ENCODE peak calls at places on chromosomes 2 and 18, in six cellular contexts. One of them, this sample, is unnamed. For H3K9me3, the result is how much of the 10 kb centered on the place peaks cover.

GRCh38 chr18:75797046-75797445 is 369.5 kb upstream of the SMIM21 start:
- DNase-seq in mucosa of descending colon: no peak
- DNase-seq in GM23248: no peak
- DNase-seq in psoas muscle: no peak
- DNase-seq in IMR-90: no peak
- DNase-seq in lower lobe of right lung: no peak
- DNase-seq in this sample: no peak

GRCh38 chr2:26588576-26588975 is 52.6 kb downstream of the CIB4 start:
- DNase-seq in mucosa of descending colon: no peak
- DNase-seq in GM23248: no peak
- DNase-seq in psoas muscle: peak
- DNase-seq in IMR-90: no peak
- DNase-seq in lower lobe of right lung: no peak
- DNase-seq in this sample: no peak

GRCh38 chr2:46915281-46915810 is at the start of gene MCFD2:
- DNase-seq in mucosa of descending colon: no peak
- DNase-seq in GM23248: peak
- DNase-seq in psoas muscle: no peak
- DNase-seq in IMR-90: no peak
- DNase-seq in lower lobe of right lung: peak
- DNase-seq in this sample: no peak

GRCh38 chr2:206603269-206603668 is 39.0 kb upstream of the FAM237A start:
- DNase-seq in mucosa of descending colon: no peak
- DNase-seq in GM23248: no peak
- DNase-seq in psoas muscle: no peak
- DNase-seq in IMR-90: no peak
- DNase-seq in lower lobe of right lung: no peak
- DNase-seq in this sample: no peak

GRCh38 chr2:152468832-152469692 is 134.1 kb downstream of the FMNL2 start:
- DNase-seq in mucosa of descending colon: no peak
- DNase-seq in GM23248: no peak
- DNase-seq in psoas muscle: no peak
- DNase-seq in IMR-90: peak
- DNase-seq in lower lobe of right lung: no peak
- DNase-seq in this sample: no peak

GRCh38 chr2:12488365-12488972 is 228.3 kb upstream of the TRIB2 start:
- DNase-seq in mucosa of descending colon: no peak
- DNase-seq in GM23248: no peak
- DNase-seq in psoas muscle: no peak
- DNase-seq in IMR-90: no peak
- DNase-seq in lower lobe of right lung: no peak
- DNase-seq in this sample: no peak

GRCh38 chr2:203427061-203427460 is 98.9 kb downstream of the ABI2 start:
- DNase-seq in mucosa of descending colon: no peak
- DNase-seq in GM23248: peak
- DNase-seq in psoas muscle: no peak
- DNase-seq in IMR-90: peak
- DNase-seq in lower lobe of right lung: no peak
- DNase-seq in this sample: no peak

GRCh38 chr2:133044556-133044955 is 374.6 kb upstream of the LYPD1 start:
- DNase-seq in mucosa of descending colon: no peak
- DNase-seq in GM23248: no peak
- DNase-seq in psoas muscle: no peak
- DNase-seq in IMR-90: no peak
- DNase-seq in lower lobe of right lung: no peak
- DNase-seq in this sample: no peak

GRCh38 chr2:201660293-201660895 is 17.1 kb upstream of the TMEM237 start:
- DNase-seq in mucosa of descending colon: no peak
- DNase-seq in GM23248: no peak
- DNase-seq in psoas muscle: no peak
- DNase-seq in IMR-90: no peak
- DNase-seq in lower lobe of right lung: no peak
- DNase-seq in this sample: no peak

GRCh38 chr2:157825885-157826284 is 50.2 kb downstream of the ACVR1 start:
- DNase-seq in mucosa of descending colon: no peak
- DNase-seq in GM23248: peak
- DNase-seq in psoas muscle: peak
- DNase-seq in IMR-90: peak
- DNase-seq in lower lobe of right lung: peak
- DNase-seq in this sample: no peak

GRCh38 chr2:170744248-170745002 is 25.8 kb upstream of the ERICH2 start:
- DNase-seq in mucosa of descending colon: no peak
- DNase-seq in GM23248: no peak
- DNase-seq in psoas muscle: no peak
- DNase-seq in IMR-90: no peak
- DNase-seq in lower lobe of right lung: peak
- DNase-seq in this sample: no peak

GRCh38 chr2:16334886-16335605 is 330.6 kb downstream of the CYRIA start:
- DNase-seq in mucosa of descending colon: no peak
- DNase-seq in GM23248: no peak
- DNase-seq in psoas muscle: no peak
- DNase-seq in IMR-90: no peak
- DNase-seq in lower lobe of right lung: no peak
- DNase-seq in this sample: no peak

GRCh38 chr18:9946831-9947230 is 33.0 kb downstream of the VAPA start:
- DNase-seq in mucosa of descending colon: no peak
- DNase-seq in GM23248: peak
- DNase-seq in psoas muscle: no peak
- DNase-seq in IMR-90: peak
- DNase-seq in lower lobe of right lung: no peak
- DNase-seq in this sample: no peak

GRCh38 chr2:180979935-180980184 is 545 bp upstream of the UBE2E3 start:
- DNase-seq in mucosa of descending colon: no peak
- DNase-seq in GM23248: no peak
- DNase-seq in psoas muscle: no peak
- DNase-seq in IMR-90: peak
- DNase-seq in lower lobe of right lung: no peak
- DNase-seq in this sample: no peak

GRCh38 chr18:5339202-5339834 is 43.8 kb upstream of the ZBTB14 start:
- DNase-seq in mucosa of descending colon: no peak
- DNase-seq in GM23248: no peak
- DNase-seq in psoas muscle: no peak
- DNase-seq in IMR-90: no peak
- DNase-seq in lower lobe of right lung: no peak
- DNase-seq in this sample: no peak

GRCh38 chr2:110638976-110639695 is 38.7 kb downstream of the BUB1 start:
- DNase-seq in mucosa of descending colon: no peak
- DNase-seq in GM23248: no peak
- DNase-seq in psoas muscle: no peak
- DNase-seq in IMR-90: no peak
- DNase-seq in lower lobe of right lung: no peak
- DNase-seq in this sample: no peak

GRCh38 chr2:113896791-113897190 is 6.9 kb downstream of the ACTR3 start:
- DNase-seq in mucosa of descending colon: no peak
- DNase-seq in GM23248: peak
- DNase-seq in psoas muscle: no peak
- DNase-seq in IMR-90: peak
- DNase-seq in lower lobe of right lung: no peak
- DNase-seq in this sample: no peak

GRCh38 chr2:101196220-101196661 is 45.1 kb upstream of the TBC1D8 start:
- DNase-seq in mucosa of descending colon: no peak
- DNase-seq in GM23248: no peak
- DNase-seq in psoas muscle: no peak
- DNase-seq in IMR-90: no peak
- DNase-seq in lower lobe of right lung: no peak
- DNase-seq in this sample: no peak

GRCh38 chr2:136538489-136538888 is 226.9 kb upstream of the THSD7B start:
- DNase-seq in mucosa of descending colon: no peak
- DNase-seq in GM23248: no peak
- DNase-seq in psoas muscle: no peak
- DNase-seq in IMR-90: no peak
- DNase-seq in lower lobe of right lung: no peak
- DNase-seq in this sample: no peak

GRCh38 chr18:74083071-74083954 is 64.3 kb downstream of the FBXO15 start:
- DNase-seq in mucosa of descending colon: no peak
- DNase-seq in GM23248: no peak
- DNase-seq in psoas muscle: no peak
- DNase-seq in IMR-90: no peak
- DNase-seq in lower lobe of right lung: no peak
- DNase-seq in this sample: no peak

GRCh38 chr18:50696436-50696835 is 123.4 kb downstream of the MRO start:
- DNase-seq in mucosa of descending colon: no peak
- DNase-seq in GM23248: no peak
- DNase-seq in psoas muscle: no peak
- DNase-seq in IMR-90: no peak
- DNase-seq in lower lobe of right lung: no peak
- DNase-seq in this sample: no peak

GRCh38 chr2:24008672-24009366 is 1.1 kb upstream of the MFSD2B start:
- DNase-seq in mucosa of descending colon: no peak
- DNase-seq in GM23248: no peak
- DNase-seq in psoas muscle: no peak
- DNase-seq in IMR-90: no peak
- DNase-seq in lower lobe of right lung: no peak
- DNase-seq in this sample: no peak

GRCh38 chr2:189679224-189679623 is 4.8 kb downstream of the ANKAR start:
- DNase-seq in mucosa of descending colon: no peak
- DNase-seq in GM23248: no peak
- DNase-seq in psoas muscle: no peak
- DNase-seq in IMR-90: peak
- DNase-seq in lower lobe of right lung: no peak
- DNase-seq in this sample: no peak

GRCh38 chr2:220192994-220193753 is 565.7 kb downstream of the SLC4A3 start:
- DNase-seq in mucosa of descending colon: no peak
- DNase-seq in GM23248: no peak
- DNase-seq in psoas muscle: no peak
- DNase-seq in IMR-90: peak
- DNase-seq in lower lobe of right lung: no peak
- DNase-seq in this sample: no peak

GRCh38 chr2:42192642-42193566 is 23.8 kb downstream of the EML4 start:
- DNase-seq in mucosa of descending colon: no peak
- DNase-seq in GM23248: no peak
- DNase-seq in psoas muscle: no peak
- DNase-seq in IMR-90: no peak
- DNase-seq in lower lobe of right lung: no peak
- DNase-seq in this sample: no peak

GRCh38 chr2:80126596-80127189 is 177.9 kb downstream of the LRRTM1 start:
- DNase-seq in mucosa of descending colon: no peak
- DNase-seq in GM23248: peak
- DNase-seq in psoas muscle: no peak
- DNase-seq in IMR-90: peak
- DNase-seq in lower lobe of right lung: no peak
- DNase-seq in this sample: no peak

GRCh38 chr2:199692489-199692888 is 158.5 kb downstream of the FTCDNL1 start:
- DNase-seq in mucosa of descending colon: no peak
- DNase-seq in GM23248: no peak
- DNase-seq in psoas muscle: no peak
- DNase-seq in IMR-90: no peak
- DNase-seq in lower lobe of right lung: no peak
- DNase-seq in this sample: no peak

GRCh38 chr18:65057439-65058083 is 693.3 kb upstream of the CDH7 start:
- DNase-seq in mucosa of descending colon: no peak
- DNase-seq in GM23248: no peak
- DNase-seq in psoas muscle: no peak
- DNase-seq in IMR-90: no peak
- DNase-seq in lower lobe of right lung: no peak
- DNase-seq in this sample: no peak

GRCh38 chr2:101430161-101430560 is 42.9 kb upstream of the CREG2 start:
- DNase-seq in mucosa of descending colon: no peak
- DNase-seq in GM23248: peak
- DNase-seq in psoas muscle: no peak
- DNase-seq in IMR-90: no peak
- DNase-seq in lower lobe of right lung: no peak
- DNase-seq in this sample: no peak

GRCh38 chr2:38443021-38443541 is 66.0 kb upstream of the ATL2 start:
- DNase-seq in mucosa of descending colon: no peak
- DNase-seq in GM23248: peak
- DNase-seq in psoas muscle: no peak
- DNase-seq in IMR-90: no peak
- DNase-seq in lower lobe of right lung: no peak
- DNase-seq in this sample: no peak

GRCh38 chr2:240569523-240569997 is 1.3 kb downstream of the RNPEPL1 start:
- DNase-seq in mucosa of descending colon: peak
- DNase-seq in GM23248: no peak
- DNase-seq in psoas muscle: peak
- DNase-seq in IMR-90: no peak
- DNase-seq in lower lobe of right lung: peak
- DNase-seq in this sample: peak

GRCh38 chr2:26298638-26299393 is 47.1 kb upstream of the SELENOI start:
- DNase-seq in mucosa of descending colon: peak
- DNase-seq in GM23248: peak
- DNase-seq in psoas muscle: peak
- DNase-seq in IMR-90: peak
- DNase-seq in lower lobe of right lung: peak
- DNase-seq in this sample: no peak

GRCh38 chr18:74196220-74197119 is 48.1 kb downstream of the TIMM21 start:
- DNase-seq in mucosa of descending colon: no peak
- DNase-seq in GM23248: peak
- DNase-seq in psoas muscle: no peak
- DNase-seq in IMR-90: peak
- DNase-seq in lower lobe of right lung: no peak
- DNase-seq in this sample: peak

GRCh38 chr2:95574506-95574905 is 17.3 kb upstream of the TRIM43 start:
- DNase-seq in mucosa of descending colon: no peak
- DNase-seq in GM23248: no peak
- DNase-seq in psoas muscle: no peak
- DNase-seq in IMR-90: no peak
- DNase-seq in lower lobe of right lung: no peak
- DNase-seq in this sample: no peak
- H3K9me3 ChIP-seq in mucosa of descending colon: under half
- H3K9me3 ChIP-seq in GM23248: under half
- H3K9me3 ChIP-seq in psoas muscle: under half
- H3K9me3 ChIP-seq in IMR-90: under half
- H3K9me3 ChIP-seq in lower lobe of right lung: under half
- H3K9me3 ChIP-seq in this sample: under half

GRCh38 chr2:126898636-126899035 is at the start of gene TEX51:
- DNase-seq in mucosa of descending colon: no peak
- DNase-seq in GM23248: no peak
- DNase-seq in psoas muscle: no peak
- DNase-seq in IMR-90: no peak
- DNase-seq in lower lobe of right lung: peak
- DNase-seq in this sample: no peak
- H3K9me3 ChIP-seq in mucosa of descending colon: under half
- H3K9me3 ChIP-seq in GM23248: under half
- H3K9me3 ChIP-seq in psoas muscle: under half
- H3K9me3 ChIP-seq in IMR-90: under half
- H3K9me3 ChIP-seq in lower lobe of right lung: under half
- H3K9me3 ChIP-seq in this sample: under half

GRCh38 chr18:23273443-23273966 is 138.2 kb downstream of the CABLES1 start:
- DNase-seq in mucosa of descending colon: no peak
- DNase-seq in GM23248: no peak
- DNase-seq in psoas muscle: no peak
- DNase-seq in IMR-90: no peak
- DNase-seq in lower lobe of right lung: no peak
- DNase-seq in this sample: no peak
- H3K9me3 ChIP-seq in mucosa of descending colon: under half
- H3K9me3 ChIP-seq in GM23248: under half
- H3K9me3 ChIP-seq in psoas muscle: under half
- H3K9me3 ChIP-seq in IMR-90: under half
- H3K9me3 ChIP-seq in lower lobe of right lung: under half
- H3K9me3 ChIP-seq in this sample: under half

DNA sequence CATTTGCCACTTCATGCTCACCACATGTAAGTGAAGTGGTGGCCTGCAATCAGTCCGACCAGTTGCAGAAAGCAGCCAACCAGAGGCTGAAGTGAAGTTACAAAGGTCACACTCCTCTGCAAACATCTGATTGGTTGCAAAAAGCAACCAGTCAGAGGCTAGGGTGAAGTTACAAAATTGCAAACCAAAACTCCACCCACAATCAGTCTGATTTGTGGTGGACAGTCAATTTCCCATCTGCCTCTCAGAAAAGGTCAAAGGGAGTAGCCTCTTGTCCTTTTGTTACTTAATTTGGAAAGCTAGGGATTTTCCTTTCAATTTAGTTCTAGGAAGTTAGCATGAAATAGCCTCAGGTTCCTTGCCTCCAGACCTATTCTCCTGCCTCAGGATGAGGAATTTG is 185.0 kb downstream of the UXS1 start:
- DNase-seq in mucosa of descending colon: no peak
- DNase-seq in GM23248: no peak
- DNase-seq in psoas muscle: no peak
- DNase-seq in IMR-90: no peak
- DNase-seq in lower lobe of right lung: no peak
- DNase-seq in this sample: no peak
- H3K9me3 ChIP-seq in mucosa of descending colon: under half
- H3K9me3 ChIP-seq in GM23248: under half
- H3K9me3 ChIP-seq in psoas muscle: under half
- H3K9me3 ChIP-seq in IMR-90: under half
- H3K9me3 ChIP-seq in lower lobe of right lung: under half
- H3K9me3 ChIP-seq in this sample: under half